ENCODE peak calls at places on chromosome 12, in four cellular contexts. One of them, this sample, is unnamed.

GRCh38 chr12:91078501-91078900 is 20.7 kb upstream of the KERA start:
- DNase-seq in left ventricle myocardium inferior: no peak
- DNase-seq in fibroblast of lung: no peak
- DNase-seq in tibial artery: no peak
- DNase-seq in this sample: no peak

GRCh38 chr12:92506460-92506859 is 196.3 kb upstream of the PLEKHG7 start:
- DNase-seq in tibial artery: no peak
- DNase-seq in fibroblast of lung: no peak
- DNase-seq in left ventricle myocardium inferior: no peak
- DNase-seq in this sample: no peak

GRCh38 chr12:92729773-92730305 is 27.1 kb downstream of the PLEKHG7 start:
- DNase-seq in left ventricle myocardium inferior: no peak
- DNase-seq in fibroblast of lung: no peak
- DNase-seq in tibial artery: no peak
- DNase-seq in this sample: no peak

GRCh38 chr12:100267603-100268281 is 765 bp downstream of the SCYL2 start:
- DNase-seq in tibial artery: no peak
- DNase-seq in fibroblast of lung: peak; percentile 37
- DNase-seq in left ventricle myocardium inferior: no peak
- DNase-seq in this sample: peak; percentile 14

GRCh38 chr12:51887476-51888315 is at the start of gene ANKRD33:
- DNase-seq in fibroblast of lung: peak; percentile 28
- DNase-seq in left ventricle myocardium inferior: no peak
- DNase-seq in tibial artery: peak; percentile 70
- DNase-seq in this sample: no peak

GRCh38 chr12:57895337-57896138 is 45.8 kb upstream of the ATP23 start:
- DNase-seq in left ventricle myocardium inferior: no peak
- DNase-seq in tibial artery: no peak
- DNase-seq in fibroblast of lung: no peak
- DNase-seq in this sample: peak; percentile 3

GRCh38 chr12:90061834-90062233 is 353.2 kb upstream of the ATP2B1 start:
- DNase-seq in fibroblast of lung: no peak
- DNase-seq in tibial artery: no peak
- DNase-seq in left ventricle myocardium inferior: no peak
- DNase-seq in this sample: no peak

GRCh38 chr12:27535318-27535717 is 11.3 kb downstream of the PPFIBP1 start:
- DNase-seq in left ventricle myocardium inferior: no peak
- DNase-seq in tibial artery: no peak
- DNase-seq in fibroblast of lung: no peak
- DNase-seq in this sample: no peak

GRCh38 chr12:131894981-131895639 is 688 bp downstream of the ULK1 start:
- DNase-seq in left ventricle myocardium inferior: no peak
- DNase-seq in tibial artery: peak; percentile 74
- DNase-seq in fibroblast of lung: no peak
- DNase-seq in this sample: no peak

GRCh38 chr12:65892905-65893304 is 68.6 kb downstream of the HMGA2 start:
- DNase-seq in tibial artery: no peak
- DNase-seq in fibroblast of lung: peak; percentile 72
- DNase-seq in left ventricle myocardium inferior: no peak
- DNase-seq in this sample: peak; percentile 85

GRCh38 chr12:62190921-62191746 is 69.1 kb upstream of the USP15 start:
- DNase-seq in tibial artery: no peak
- DNase-seq in left ventricle myocardium inferior: peak; percentile 15
- DNase-seq in fibroblast of lung: no peak
- DNase-seq in this sample: no peak

GRCh38 chr12:29742646-29743045 is 41.1 kb downstream of the TMTC1 start:
- DNase-seq in left ventricle myocardium inferior: no peak
- DNase-seq in tibial artery: no peak
- DNase-seq in fibroblast of lung: no peak
- DNase-seq in this sample: no peak

GRCh38 chr12:33012226-33012625 is 115.6 kb upstream of the PKP2 start:
- DNase-seq in fibroblast of lung: no peak
- DNase-seq in tibial artery: no peak
- DNase-seq in left ventricle myocardium inferior: no peak
- DNase-seq in this sample: no peak

GRCh38 chr12:130013771-130014484 is 110.1 kb upstream of the TMEM132D start:
- DNase-seq in fibroblast of lung: peak; percentile 4
- DNase-seq in left ventricle myocardium inferior: peak; percentile 22
- DNase-seq in tibial artery: no peak
- DNase-seq in this sample: no peak

GRCh38 chr12:57340104-57340503 is 89.1 kb upstream of the STAC3 start:
- DNase-seq in fibroblast of lung: peak; percentile 75
- DNase-seq in left ventricle myocardium inferior: peak; percentile 47
- DNase-seq in tibial artery: peak; percentile 70
- DNase-seq in this sample: peak; percentile 17

GRCh38 chr12:5043589-5044419 is at the start of gene KCNA5:
- DNase-seq in tibial artery: peak; percentile 93
- DNase-seq in left ventricle myocardium inferior: peak; percentile 22
- DNase-seq in fibroblast of lung: no peak
- DNase-seq in this sample: no peak

GRCh38 chr12:20646239-20646827 is 48.8 kb upstream of the SLCO1C1 start:
- DNase-seq in tibial artery: no peak
- DNase-seq in fibroblast of lung: peak; percentile 65
- DNase-seq in left ventricle myocardium inferior: no peak
- DNase-seq in this sample: peak; percentile 53

GRCh38 chr12:22541496-22541895 is 2.8 kb downstream of the C2CD5 start:
- DNase-seq in left ventricle myocardium inferior: no peak
- DNase-seq in fibroblast of lung: no peak
- DNase-seq in tibial artery: no peak
- DNase-seq in this sample: no peak

GRCh38 chr12:2856051-2856450 is 788 bp downstream of the TEX52 start:
- DNase-seq in left ventricle myocardium inferior: no peak
- DNase-seq in fibroblast of lung: no peak
- DNase-seq in tibial artery: no peak
- DNase-seq in this sample: no peak

GRCh38 chr12:591167-591570 is 72.1 kb downstream of the NINJ2 start:
- DNase-seq in tibial artery: peak; percentile 66
- DNase-seq in fibroblast of lung: no peak
- DNase-seq in left ventricle myocardium inferior: peak; percentile 78
- DNase-seq in this sample: no peak

GRCh38 chr12:12267801-12268200 is 957 bp upstream of the LRP6 start:
- DNase-seq in tibial artery: no peak
- DNase-seq in left ventricle myocardium inferior: no peak
- DNase-seq in fibroblast of lung: no peak
- DNase-seq in this sample: no peak

GRCh38 chr12:98594050-98594853 is 766 bp downstream of the SLC25A3 start:
- DNase-seq in tibial artery: peak; percentile 73
- DNase-seq in left ventricle myocardium inferior: peak; percentile 41
- DNase-seq in fibroblast of lung: peak; percentile 38
- DNase-seq in this sample: no peak

GRCh38 chr12:26843306-26843705 is 10.3 kb upstream of the ITPR2 start:
- DNase-seq in tibial artery: no peak
- DNase-seq in fibroblast of lung: no peak
- DNase-seq in left ventricle myocardium inferior: no peak
- DNase-seq in this sample: no peak

GRCh38 chr12:26410686-26411085 is 215.3 kb downstream of the SSPN start:
- DNase-seq in left ventricle myocardium inferior: no peak
- DNase-seq in fibroblast of lung: no peak
- DNase-seq in tibial artery: no peak
- DNase-seq in this sample: no peak

GRCh38 chr12:93714382-93714781 is 37.2 kb downstream of the CRADD start:
- DNase-seq in tibial artery: no peak
- DNase-seq in left ventricle myocardium inferior: no peak
- DNase-seq in fibroblast of lung: no peak
- DNase-seq in this sample: peak; percentile 66

GRCh38 chr12:122094735-122095561 is 16.4 kb downstream of the MLXIP start:
- DNase-seq in left ventricle myocardium inferior: no peak
- DNase-seq in fibroblast of lung: peak; percentile 67
- DNase-seq in tibial artery: no peak
- DNase-seq in this sample: no peak

GRCh38 chr12:90024261-90024660 is 315.6 kb upstream of the ATP2B1 start:
- DNase-seq in fibroblast of lung: peak; percentile 50
- DNase-seq in tibial artery: no peak
- DNase-seq in left ventricle myocardium inferior: no peak
- DNase-seq in this sample: peak; percentile 68

GRCh38 chr12:124578445-124578844 is 11.0 kb upstream of the NCOR2 start:
- DNase-seq in left ventricle myocardium inferior: no peak
- DNase-seq in fibroblast of lung: no peak
- DNase-seq in tibial artery: no peak
- DNase-seq in this sample: no peak

GRCh38 chr12:9051156-9051545 is 61.8 kb downstream of the KLRG1 start:
- DNase-seq in fibroblast of lung: no peak
- DNase-seq in tibial artery: no peak
- DNase-seq in left ventricle myocardium inferior: no peak
- DNase-seq in this sample: no peak

GRCh38 chr12:116735951-116736599 is 1.8 kb downstream of the SPRING1 start:
- DNase-seq in fibroblast of lung: no peak
- DNase-seq in left ventricle myocardium inferior: no peak
- DNase-seq in tibial artery: no peak
- DNase-seq in this sample: no peak

GRCh38 chr12:116735084-116735483 is 2.8 kb downstream of the SPRING1 start:
- DNase-seq in fibroblast of lung: no peak
- DNase-seq in tibial artery: no peak
- DNase-seq in left ventricle myocardium inferior: no peak
- DNase-seq in this sample: no peak

GRCh38 chr12:116739381-116739887 is 1.3 kb downstream of the RNFT2 start:
- DNase-seq in left ventricle myocardium inferior: no peak
- DNase-seq in fibroblast of lung: no peak
- DNase-seq in tibial artery: no peak
- DNase-seq in this sample: no peak

GRCh38 chr12:116736962-116737773 is 701 bp downstream of the SPRING1 start:
- DNase-seq in left ventricle myocardium inferior: no peak
- DNase-seq in fibroblast of lung: no peak
- DNase-seq in tibial artery: no peak
- DNase-seq in this sample: no peak

DNA sequence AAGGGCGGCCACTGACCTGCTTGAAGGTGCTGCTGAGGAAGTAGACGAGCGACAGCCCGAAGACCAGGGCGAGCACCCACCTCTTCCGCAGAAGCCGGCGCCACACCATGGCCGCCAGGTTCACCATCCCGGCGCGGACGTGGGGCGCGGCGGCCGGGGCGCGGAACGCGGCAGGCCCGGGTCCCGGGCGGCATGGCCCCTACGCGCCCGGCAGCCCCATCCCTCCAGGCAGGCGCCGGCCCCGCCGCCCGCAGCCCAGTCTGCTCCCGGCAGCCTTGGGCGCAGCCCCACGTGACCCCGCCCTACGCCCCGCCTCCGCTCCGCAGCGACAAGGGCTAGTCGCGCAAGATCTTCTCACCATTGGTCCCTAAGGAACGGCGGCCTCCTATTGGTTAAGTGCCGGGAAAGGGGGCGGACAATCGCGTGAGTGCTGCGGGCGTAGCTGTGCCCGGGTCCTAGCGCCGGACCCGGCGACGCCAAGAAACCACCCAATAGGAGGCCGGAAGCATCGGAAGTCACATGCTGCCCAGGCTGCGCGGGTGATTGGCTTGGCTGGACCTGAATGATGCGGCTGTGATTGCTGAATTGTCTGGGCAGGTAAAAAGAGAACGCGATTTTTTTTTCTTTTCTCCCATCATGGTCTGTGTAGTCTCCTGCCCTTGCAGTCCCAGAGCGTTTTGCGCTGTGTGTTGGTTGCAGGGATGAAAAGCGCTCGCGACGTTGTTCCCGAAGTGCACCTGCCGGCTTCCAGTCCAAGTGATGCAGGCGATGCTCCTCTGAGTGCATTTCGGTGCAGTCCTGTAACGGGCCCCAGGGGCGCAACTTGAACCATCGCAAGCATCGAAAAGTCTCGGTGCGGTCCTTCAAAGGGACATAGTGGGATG is at the start of the genes RNFT2 and SPRING1:
- DNase-seq in fibroblast of lung: peak; percentile 99
- DNase-seq in tibial artery: peak; percentile 100
- DNase-seq in left ventricle myocardium inferior: peak; percentile 99
- DNase-seq in this sample: peak; percentile 99
- TF ChIP-seq CTCF in fibroblast of lung: no peak
- TF ChIP-seq CTCF in tibial artery: peak; percentile 13
- TF ChIP-seq CTCF in left ventricle myocardium inferior: no peak
- TF ChIP-seq CTCF in this sample: peak; percentile 13

GRCh38 chr12:120235369-120236123 is 30.0 kb downstream of the PXN start:
- DNase-seq in left ventricle myocardium inferior: peak; percentile 44
- DNase-seq in tibial artery: no peak
- DNase-seq in fibroblast of lung: no peak
- DNase-seq in this sample: no peak
- TF ChIP-seq CTCF in left ventricle myocardium inferior: peak; percentile 24
- TF ChIP-seq CTCF in tibial artery: no peak
- TF ChIP-seq CTCF in fibroblast of lung: peak; percentile 13
- TF ChIP-seq CTCF in this sample: peak; percentile 34

GRCh38 chr12:6374028-6374780 is 1.2 kb downstream of the SCNN1A start:
- DNase-seq in fibroblast of lung: no peak
- DNase-seq in left ventricle myocardium inferior: no peak
- DNase-seq in tibial artery: no peak
- DNase-seq in this sample: no peak
- TF ChIP-seq CTCF in fibroblast of lung: no peak
- TF ChIP-seq CTCF in left ventricle myocardium inferior: no peak
- TF ChIP-seq CTCF in tibial artery: no peak
- TF ChIP-seq CTCF in this sample: no peak

GRCh38 chr12:113524495-113524894 is 52.8 kb upstream of the LHX5 start:
- DNase-seq in tibial artery: no peak
- DNase-seq in left ventricle myocardium inferior: no peak
- DNase-seq in fibroblast of lung: no peak
- DNase-seq in this sample: no peak
- TF ChIP-seq CTCF in tibial artery: no peak
- TF ChIP-seq CTCF in left ventricle myocardium inferior: no peak
- TF ChIP-seq CTCF in fibroblast of lung: no peak
- TF ChIP-seq CTCF in this sample: no peak

This sample was measured in HFFc6.